ENCODE peak calls at places on chromosomes 4 and X, in nine cellular contexts. One of them, this sample, is unnamed.

GRCh38 chr4:1399508-1400190 is 6.6 kb downstream of the NKX1-1 start:
- DNase-seq in OCI-LY7: peak; percentile 27
- DNase-seq in neuronal stem cell: no peak
- DNase-seq in cardiac muscle cell: no peak
- DNase-seq in effector memory CD4-positive, alpha-beta T cell: no peak
- DNase-seq in left ventricle myocardium inferior: no peak
- DNase-seq in tibial nerve: no peak
- DNase-seq in heart left ventricle: peak; percentile 10
- DNase-seq in GM23248: no peak
- DNase-seq in this sample: no peak

GRCh38 chrX:130851569-130851968 is 51.4 kb downstream of the ENOX2 start:
- DNase-seq in OCI-LY7: no peak
- DNase-seq in neuronal stem cell: no peak
- DNase-seq in cardiac muscle cell: no peak
- DNase-seq in effector memory CD4-positive, alpha-beta T cell: no peak
- DNase-seq in left ventricle myocardium inferior: no peak
- DNase-seq in tibial nerve: no peak
- DNase-seq in heart left ventricle: no peak
- DNase-seq in GM23248: no peak
- DNase-seq in this sample: no peak

GRCh38 chrX:53729756-53730155 is 43.2 kb upstream of the HUWE1 start:
- DNase-seq in OCI-LY7: no peak
- DNase-seq in neuronal stem cell: no peak
- DNase-seq in cardiac muscle cell: no peak
- DNase-seq in effector memory CD4-positive, alpha-beta T cell: no peak
- DNase-seq in left ventricle myocardium inferior: no peak
- DNase-seq in tibial nerve: no peak
- DNase-seq in heart left ventricle: no peak
- DNase-seq in GM23248: peak; percentile 5
- DNase-seq in this sample: no peak

GRCh38 chrX:148811236-148811635 is 310.8 kb downstream of the AFF2 start:
- DNase-seq in OCI-LY7: no peak
- DNase-seq in neuronal stem cell: no peak
- DNase-seq in cardiac muscle cell: no peak
- DNase-seq in effector memory CD4-positive, alpha-beta T cell: no peak
- DNase-seq in left ventricle myocardium inferior: no peak
- DNase-seq in tibial nerve: no peak
- DNase-seq in heart left ventricle: no peak
- DNase-seq in GM23248: peak; percentile 30
- DNase-seq in this sample: no peak

GRCh38 chrX:112521658-112522057 is 158.1 kb downstream of the LHFPL1 start:
- DNase-seq in OCI-LY7: no peak
- DNase-seq in neuronal stem cell: no peak
- DNase-seq in cardiac muscle cell: no peak
- DNase-seq in effector memory CD4-positive, alpha-beta T cell: no peak
- DNase-seq in left ventricle myocardium inferior: no peak
- DNase-seq in tibial nerve: no peak
- DNase-seq in heart left ventricle: no peak
- DNase-seq in GM23248: peak; percentile 2
- DNase-seq in this sample: no peak

GRCh38 chr4:88963817-88964216 is 93.2 kb downstream of the FAM13A start:
- DNase-seq in OCI-LY7: no peak
- DNase-seq in neuronal stem cell: no peak
- DNase-seq in cardiac muscle cell: no peak
- DNase-seq in effector memory CD4-positive, alpha-beta T cell: no peak
- DNase-seq in left ventricle myocardium inferior: no peak
- DNase-seq in tibial nerve: no peak
- DNase-seq in heart left ventricle: no peak
- DNase-seq in GM23248: peak; percentile 73
- DNase-seq in this sample: no peak

GRCh38 chrX:18896680-18897544 is 87.0 kb downstream of the PHKA2 start:
- DNase-seq in OCI-LY7: no peak
- DNase-seq in neuronal stem cell: no peak
- DNase-seq in cardiac muscle cell: no peak
- DNase-seq in effector memory CD4-positive, alpha-beta T cell: no peak
- DNase-seq in left ventricle myocardium inferior: no peak
- DNase-seq in tibial nerve: no peak
- DNase-seq in heart left ventricle: no peak
- DNase-seq in GM23248: no peak
- DNase-seq in this sample: no peak

GRCh38 chr4:87423313-87424031 is 1.1 kb downstream of the NUDT9 start:
- DNase-seq in OCI-LY7: peak; percentile 33
- DNase-seq in neuronal stem cell: no peak
- DNase-seq in cardiac muscle cell: no peak
- DNase-seq in effector memory CD4-positive, alpha-beta T cell: no peak
- DNase-seq in left ventricle myocardium inferior: no peak
- DNase-seq in tibial nerve: no peak
- DNase-seq in heart left ventricle: no peak
- DNase-seq in GM23248: peak; percentile 30
- DNase-seq in this sample: no peak

GRCh38 chr4:69707807-69708206 is 52.6 kb downstream of the SULT1B1 start:
- DNase-seq in OCI-LY7: no peak
- DNase-seq in neuronal stem cell: no peak
- DNase-seq in cardiac muscle cell: no peak
- DNase-seq in effector memory CD4-positive, alpha-beta T cell: no peak
- DNase-seq in left ventricle myocardium inferior: no peak
- DNase-seq in tibial nerve: no peak
- DNase-seq in heart left ventricle: no peak
- DNase-seq in GM23248: no peak
- DNase-seq in this sample: no peak

GRCh38 chrX:119971184-119971583 is 27.6 kb upstream of the NKAP start:
- DNase-seq in OCI-LY7: no peak
- DNase-seq in neuronal stem cell: no peak
- DNase-seq in cardiac muscle cell: no peak
- DNase-seq in effector memory CD4-positive, alpha-beta T cell: no peak
- DNase-seq in left ventricle myocardium inferior: no peak
- DNase-seq in tibial nerve: no peak
- DNase-seq in heart left ventricle: no peak
- DNase-seq in GM23248: no peak
- DNase-seq in this sample: no peak

GRCh38 chr4:118417325-118417724 is 64.5 kb upstream of the PRSS12 start:
- DNase-seq in OCI-LY7: no peak
- DNase-seq in neuronal stem cell: no peak
- DNase-seq in cardiac muscle cell: no peak
- DNase-seq in effector memory CD4-positive, alpha-beta T cell: no peak
- DNase-seq in left ventricle myocardium inferior: no peak
- DNase-seq in tibial nerve: no peak
- DNase-seq in heart left ventricle: no peak
- DNase-seq in GM23248: peak; percentile 70
- DNase-seq in this sample: peak; percentile 83

GRCh38 chrX:5646818-5647217 is 581.8 kb downstream of the NLGN4X start:
- DNase-seq in OCI-LY7: peak; percentile 82
- DNase-seq in neuronal stem cell: no peak
- DNase-seq in cardiac muscle cell: no peak
- DNase-seq in effector memory CD4-positive, alpha-beta T cell: no peak
- DNase-seq in left ventricle myocardium inferior: no peak
- DNase-seq in tibial nerve: no peak
- DNase-seq in heart left ventricle: no peak
- DNase-seq in GM23248: no peak
- DNase-seq in this sample: no peak

GRCh38 chr4:168877779-168878491 is 132.1 kb downstream of the CBR4 start:
- DNase-seq in OCI-LY7: no peak
- DNase-seq in neuronal stem cell: peak; percentile 29
- DNase-seq in cardiac muscle cell: no peak
- DNase-seq in effector memory CD4-positive, alpha-beta T cell: no peak
- DNase-seq in left ventricle myocardium inferior: peak; percentile 64
- DNase-seq in tibial nerve: peak; percentile 7
- DNase-seq in heart left ventricle: peak; percentile 68
- DNase-seq in GM23248: peak; percentile 87
- DNase-seq in this sample: no peak

GRCh38 chr4:181858746-181859145 is 384.5 kb upstream of the TENM3 start:
- DNase-seq in OCI-LY7: no peak
- DNase-seq in neuronal stem cell: no peak
- DNase-seq in cardiac muscle cell: no peak
- DNase-seq in effector memory CD4-positive, alpha-beta T cell: no peak
- DNase-seq in left ventricle myocardium inferior: no peak
- DNase-seq in tibial nerve: no peak
- DNase-seq in heart left ventricle: no peak
- DNase-seq in GM23248: no peak
- DNase-seq in this sample: no peak

GRCh38 chr4:26830701-26831100 is 29.9 kb upstream of the STIM2 start:
- DNase-seq in OCI-LY7: peak; percentile 55
- DNase-seq in neuronal stem cell: no peak
- DNase-seq in cardiac muscle cell: no peak
- DNase-seq in effector memory CD4-positive, alpha-beta T cell: no peak
- DNase-seq in left ventricle myocardium inferior: no peak
- DNase-seq in tibial nerve: no peak
- DNase-seq in heart left ventricle: no peak
- DNase-seq in GM23248: no peak
- DNase-seq in this sample: no peak

GRCh38 chr4:26839534-26839951 is 21.1 kb upstream of the STIM2 start:
- DNase-seq in OCI-LY7: no peak
- DNase-seq in neuronal stem cell: no peak
- DNase-seq in cardiac muscle cell: no peak
- DNase-seq in effector memory CD4-positive, alpha-beta T cell: no peak
- DNase-seq in left ventricle myocardium inferior: no peak
- DNase-seq in tibial nerve: no peak
- DNase-seq in heart left ventricle: peak; percentile 33
- DNase-seq in GM23248: peak; percentile 35
- DNase-seq in this sample: no peak

GRCh38 chr4:26838055-26838842 is 22.4 kb upstream of the STIM2 start:
- DNase-seq in OCI-LY7: peak; percentile 49
- DNase-seq in neuronal stem cell: no peak
- DNase-seq in cardiac muscle cell: no peak
- DNase-seq in effector memory CD4-positive, alpha-beta T cell: no peak
- DNase-seq in left ventricle myocardium inferior: no peak
- DNase-seq in tibial nerve: no peak
- DNase-seq in heart left ventricle: no peak
- DNase-seq in GM23248: no peak
- DNase-seq in this sample: no peak

GRCh38 chr4:26839016-26839415 is 21.6 kb upstream of the STIM2 start:
- DNase-seq in OCI-LY7: no peak
- DNase-seq in neuronal stem cell: no peak
- DNase-seq in cardiac muscle cell: no peak
- DNase-seq in effector memory CD4-positive, alpha-beta T cell: no peak
- DNase-seq in left ventricle myocardium inferior: no peak
- DNase-seq in tibial nerve: no peak
- DNase-seq in heart left ventricle: no peak
- DNase-seq in GM23248: no peak
- DNase-seq in this sample: no peak

DNA sequence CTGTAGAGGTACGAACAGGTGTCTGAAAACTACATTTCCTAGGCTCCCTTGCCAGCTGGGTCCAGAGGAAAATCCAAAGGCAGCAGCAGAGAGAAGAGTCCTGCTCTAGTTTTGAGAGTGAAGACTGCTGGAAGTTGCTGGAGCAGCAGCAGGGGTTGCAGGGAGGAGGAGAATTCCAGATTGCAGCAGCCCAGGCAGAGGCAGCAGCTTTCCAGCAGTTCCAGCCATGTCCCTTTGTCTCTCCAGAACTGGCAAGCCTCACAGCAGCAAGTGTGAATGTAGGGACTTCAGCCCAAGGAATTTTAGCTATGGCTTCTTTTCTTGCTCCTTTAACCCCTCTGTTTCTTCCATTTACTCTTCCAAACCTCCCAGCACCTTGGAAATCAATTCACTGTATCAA is 24.1 kb upstream of the STIM2 start:
- DNase-seq in OCI-LY7: no peak
- DNase-seq in neuronal stem cell: no peak
- DNase-seq in cardiac muscle cell: no peak
- DNase-seq in effector memory CD4-positive, alpha-beta T cell: no peak
- DNase-seq in left ventricle myocardium inferior: no peak
- DNase-seq in tibial nerve: no peak
- DNase-seq in heart left ventricle: no peak
- DNase-seq in GM23248: no peak
- DNase-seq in this sample: no peak
- H3K9me3 ChIP-seq in OCI-LY7: peaks cover 35% of the 10 kb centered on the region
- H3K9me3 ChIP-seq in neuronal stem cell: peaks cover 5% of the 10 kb centered on the region
- H3K9me3 ChIP-seq in cardiac muscle cell: no peaks in the 10 kb centered on the region
- H3K9me3 ChIP-seq in effector memory CD4-positive, alpha-beta T cell: no peaks in the 10 kb centered on the region
- H3K9me3 ChIP-seq in left ventricle myocardium inferior: peaks cover 3% of the 10 kb centered on the region
- H3K9me3 ChIP-seq in tibial nerve: no peaks in the 10 kb centered on the region
- H3K9me3 ChIP-seq in heart left ventricle: no peaks in the 10 kb centered on the region
- H3K9me3 ChIP-seq in GM23248: no peaks in the 10 kb centered on the region
- H3K9me3 ChIP-seq in this sample: no peaks in the 10 kb centered on the region

GRCh38 chr4:38385286-38386010 is 278.6 kb upstream of the KLF3 start:
- DNase-seq in OCI-LY7: no peak
- DNase-seq in neuronal stem cell: no peak
- DNase-seq in cardiac muscle cell: no peak
- DNase-seq in effector memory CD4-positive, alpha-beta T cell: no peak
- DNase-seq in left ventricle myocardium inferior: no peak
- DNase-seq in tibial nerve: no peak
- DNase-seq in heart left ventricle: no peak
- DNase-seq in GM23248: no peak
- DNase-seq in this sample: no peak
- H3K4me3 ChIP-seq in OCI-LY7: no peak overlapping the region
- H3K4me3 ChIP-seq in neuronal stem cell: no peak overlapping the region
- H3K4me3 ChIP-seq in cardiac muscle cell: no peak overlapping the region
- H3K4me3 ChIP-seq in effector memory CD4-positive, alpha-beta T cell: no peak overlapping the region
- H3K4me3 ChIP-seq in left ventricle myocardium inferior: no peak overlapping the region
- H3K4me3 ChIP-seq in tibial nerve: no peak overlapping the region
- H3K4me3 ChIP-seq in heart left ventricle: no peak overlapping the region
- H3K4me3 ChIP-seq in GM23248: no peak overlapping the region
- H3K4me3 ChIP-seq in this sample: no peak overlapping the region

GRCh38 chrX:136204571-136204970 is 46.6 kb downstream of the MAP7D3 start:
- DNase-seq in OCI-LY7: no peak
- DNase-seq in neuronal stem cell: no peak
- DNase-seq in cardiac muscle cell: no peak
- DNase-seq in effector memory CD4-positive, alpha-beta T cell: no peak
- DNase-seq in left ventricle myocardium inferior: no peak
- DNase-seq in tibial nerve: peak; percentile 40
- DNase-seq in heart left ventricle: peak; percentile 50
- DNase-seq in GM23248: peak; percentile 76
- DNase-seq in this sample: no peak

GRCh38 chrX:136200466-136200865 is 50.7 kb downstream of the MAP7D3 start:
- DNase-seq in OCI-LY7: peak; percentile 1
- DNase-seq in neuronal stem cell: no peak
- DNase-seq in cardiac muscle cell: no peak
- DNase-seq in effector memory CD4-positive, alpha-beta T cell: no peak
- DNase-seq in left ventricle myocardium inferior: no peak
- DNase-seq in tibial nerve: no peak
- DNase-seq in heart left ventricle: no peak
- DNase-seq in GM23248: peak; percentile 52
- DNase-seq in this sample: no peak

GRCh38 chrX:136201601-136202000 is 49.6 kb downstream of the MAP7D3 start:
- DNase-seq in OCI-LY7: no peak
- DNase-seq in neuronal stem cell: no peak
- DNase-seq in cardiac muscle cell: no peak
- DNase-seq in effector memory CD4-positive, alpha-beta T cell: no peak
- DNase-seq in left ventricle myocardium inferior: no peak
- DNase-seq in tibial nerve: no peak
- DNase-seq in heart left ventricle: no peak
- DNase-seq in GM23248: no peak
- DNase-seq in this sample: no peak

GRCh38 chrX:136203438-136203837 is 47.8 kb downstream of the MAP7D3 start:
- DNase-seq in OCI-LY7: no peak
- DNase-seq in neuronal stem cell: no peak
- DNase-seq in cardiac muscle cell: no peak
- DNase-seq in effector memory CD4-positive, alpha-beta T cell: no peak
- DNase-seq in left ventricle myocardium inferior: no peak
- DNase-seq in tibial nerve: no peak
- DNase-seq in heart left ventricle: no peak
- DNase-seq in GM23248: peak; percentile 33
- DNase-seq in this sample: no peak

GRCh38 chrX:136202889-136203288 is 48.3 kb downstream of the MAP7D3 start:
- DNase-seq in OCI-LY7: no peak
- DNase-seq in neuronal stem cell: no peak
- DNase-seq in cardiac muscle cell: no peak
- DNase-seq in effector memory CD4-positive, alpha-beta T cell: no peak
- DNase-seq in left ventricle myocardium inferior: no peak
- DNase-seq in tibial nerve: no peak
- DNase-seq in heart left ventricle: no peak
- DNase-seq in GM23248: peak; percentile 54
- DNase-seq in this sample: no peak
- H3K9me3 ChIP-seq in OCI-LY7: no peaks in the 10 kb centered on the region
- H3K9me3 ChIP-seq in neuronal stem cell: no peaks in the 10 kb centered on the region
- H3K9me3 ChIP-seq in cardiac muscle cell: no peaks in the 10 kb centered on the region
- H3K9me3 ChIP-seq in effector memory CD4-positive, alpha-beta T cell: no peaks in the 10 kb centered on the region
- H3K9me3 ChIP-seq in left ventricle myocardium inferior: no peaks in the 10 kb centered on the region
- H3K9me3 ChIP-seq in tibial nerve: no peaks in the 10 kb centered on the region
- H3K9me3 ChIP-seq in heart left ventricle: no peaks in the 10 kb centered on the region
- H3K9me3 ChIP-seq in GM23248: no peaks in the 10 kb centered on the region
- H3K9me3 ChIP-seq in this sample: no peaks in the 10 kb centered on the region

GRCh38 chrX:134173541-134174272 is 63.3 kb upstream of the CCDC160 start:
- DNase-seq in OCI-LY7: no peak
- DNase-seq in neuronal stem cell: no peak
- DNase-seq in cardiac muscle cell: peak; percentile 38
- DNase-seq in effector memory CD4-positive, alpha-beta T cell: no peak
- DNase-seq in left ventricle myocardium inferior: no peak
- DNase-seq in tibial nerve: no peak
- DNase-seq in heart left ventricle: no peak
- DNase-seq in GM23248: no peak
- DNase-seq in this sample: peak; percentile 62
- H3K4me3 ChIP-seq in OCI-LY7: no peak overlapping the region
- H3K4me3 ChIP-seq in neuronal stem cell: peak overlapping the region; percentile 92
- H3K4me3 ChIP-seq in cardiac muscle cell: peak overlapping the region; percentile 70
- H3K4me3 ChIP-seq in effector memory CD4-positive, alpha-beta T cell: peak overlapping the region; percentile 49
- H3K4me3 ChIP-seq in left ventricle myocardium inferior: peak overlapping the region; percentile 68
- H3K4me3 ChIP-seq in tibial nerve: peak overlapping the region; percentile 71
- H3K4me3 ChIP-seq in heart left ventricle: peak overlapping the region; percentile 55
- H3K4me3 ChIP-seq in GM23248: no peak overlapping the region
- H3K4me3 ChIP-seq in this sample: peak overlapping the region; percentile 42

This sample was measured in HAP-1.